ENCODE peak calls at places on chromosomes 4 and X, in seven cellular contexts. E is ovary, I is HFFc6, J is lung, U is lower leg skin, T is GM13976, Z is foreskin fibroblast. S is an unnamed sample.
A peak's percentile ranks its signal among the peaks of the same experiment; 100 is the strongest.

GRCh38 chr4:126106658-126107057 is 791.9 kb downstream of the FAT4 start:
- DNase-seq in E (no peak), I (no peak), J (no peak), U (no peak), T (no peak), Z (no peak), S (no peak)

GRCh38 chr4:98522603-98523395 is 135.6 kb downstream of the TSPAN5 start:
- DNase-seq in E (no peak), I (peak; percentile 89), J (no peak), U (no peak), T (no peak), Z (peak; percentile 94), S (no peak)

GRCh38 chrX:113962338-113962737 is 621.5 kb upstream of the HTR2C start:
- DNase-seq in E (no peak), I (no peak), J (no peak), U (no peak), T (no peak), Z (no peak), S (no peak)

GRCh38 chrX:39898147-39898546 is 199.6 kb downstream of the BCOR start:
- DNase-seq in E (no peak), I (no peak), J (no peak), U (no peak), T (no peak), Z (no peak), S (no peak)

GRCh38 chrX:46666831-46667230 is 92.1 kb downstream of the SLC9A7 start:
- DNase-seq in E (no peak), I (no peak), J (no peak), U (no peak), T (no peak), Z (peak; percentile 52), S (no peak)

GRCh38 chrX:11261260-11261659 is 32.0 kb upstream of the AMELX start:
- DNase-seq in E (no peak), I (peak; percentile 66), J (no peak), U (no peak), T (no peak), Z (peak; percentile 75), S (peak; percentile 14)

GRCh38 chr4:30770049-30770549 is 49.9 kb downstream of the PCDH7 start:
- DNase-seq in E (no peak), I (no peak), J (no peak), U (no peak), T (no peak), Z (peak; percentile 45), S (no peak)

GRCh38 chr4:162201673-162202072 is 37.9 kb upstream of the FSTL5 start:
- DNase-seq in E (no peak), I (no peak), J (no peak), U (no peak), T (no peak), Z (no peak), S (no peak)

GRCh38 chr4:5199142-5199541 is 147.9 kb downstream of the STK32B start:
- DNase-seq in E (no peak), I (no peak), J (no peak), U (no peak), T (no peak), Z (no peak), S (no peak)

GRCh38 chr4:71300964-71301363 is 37.9 kb upstream of the SLC4A4 start:
- DNase-seq in E (no peak), I (no peak), J (no peak), U (no peak), T (no peak), Z (no peak), S (no peak)

GRCh38 chr4:149751174-149751573 is 64.5 kb downstream of the IQCM start:
- DNase-seq in E (no peak), I (no peak), J (no peak), U (no peak), T (no peak), Z (peak; percentile 32), S (no peak)

GRCh38 chr4:38560763-38561558 is 103.0 kb upstream of the KLF3 start:
- DNase-seq in E (no peak), I (no peak), J (no peak), U (no peak), T (peak; percentile 80), Z (no peak), S (no peak)

GRCh38 chr4:133921280-133922195 is 280.1 kb downstream of the PABPC4L start:
- DNase-seq in E (no peak), I (peak; percentile 25), J (no peak), U (no peak), T (no peak), Z (peak; percentile 28), S (no peak)

GRCh38 chr4:142773505-142773904 is 72.6 kb downstream of the INPP4B start:
- DNase-seq in E (no peak), I (no peak), J (no peak), U (no peak), T (no peak), Z (no peak), S (no peak)

GRCh38 chrX:153973127-153974002 is 811 bp downstream of the TMEM187 start:
- DNase-seq in E (peak; percentile 21), I (no peak), J (no peak), U (no peak), T (no peak), Z (no peak), S (no peak)

GRCh38 chr4:186013404-186014186 is 55.4 kb upstream of the TLR3 start:
- DNase-seq in E (no peak), I (no peak), J (no peak), U (peak; percentile 7), T (no peak), Z (no peak), S (no peak)

GRCh38 chr4:531721-532565 is 32.9 kb downstream of the PIGG start:
- DNase-seq in E (no peak), I (no peak), J (no peak), U (peak; percentile 75), T (no peak), Z (no peak), S (no peak)

GRCh38 chr4:63728480-63729177 is 680.6 kb downstream of the TECRL start:
- DNase-seq in E (no peak), I (no peak), J (no peak), U (peak; percentile 56), T (no peak), Z (no peak), S (no peak)

GRCh38 chrX:72107841-72108590 is 23.7 kb downstream of the RTL5 start:
- DNase-seq in E (no peak), I (no peak), J (no peak), U (peak; percentile 46), T (no peak), Z (no peak), S (no peak)

GRCh38 chrX:115889121-115889890 is 281.2 kb upstream of the AGTR2 start:
- DNase-seq in E (no peak), I (no peak), J (no peak), U (peak; percentile 66), T (no peak), Z (no peak), S (no peak)

GRCh38 chr4:1246111-1246881 is 2.6 kb downstream of the CTBP1 start:
- DNase-seq in E (peak; percentile 19), I (no peak), J (peak; percentile 54), U (peak; percentile 86), T (peak; percentile 45), Z (peak; percentile 27), S (no peak)

GRCh38 chr4:86092684-86093083 is 267.2 kb downstream of the MAPK10 start:
- DNase-seq in E (no peak), I (peak; percentile 73), J (no peak), U (no peak), T (no peak), Z (peak; percentile 85), S (peak; percentile 25)

DNA sequence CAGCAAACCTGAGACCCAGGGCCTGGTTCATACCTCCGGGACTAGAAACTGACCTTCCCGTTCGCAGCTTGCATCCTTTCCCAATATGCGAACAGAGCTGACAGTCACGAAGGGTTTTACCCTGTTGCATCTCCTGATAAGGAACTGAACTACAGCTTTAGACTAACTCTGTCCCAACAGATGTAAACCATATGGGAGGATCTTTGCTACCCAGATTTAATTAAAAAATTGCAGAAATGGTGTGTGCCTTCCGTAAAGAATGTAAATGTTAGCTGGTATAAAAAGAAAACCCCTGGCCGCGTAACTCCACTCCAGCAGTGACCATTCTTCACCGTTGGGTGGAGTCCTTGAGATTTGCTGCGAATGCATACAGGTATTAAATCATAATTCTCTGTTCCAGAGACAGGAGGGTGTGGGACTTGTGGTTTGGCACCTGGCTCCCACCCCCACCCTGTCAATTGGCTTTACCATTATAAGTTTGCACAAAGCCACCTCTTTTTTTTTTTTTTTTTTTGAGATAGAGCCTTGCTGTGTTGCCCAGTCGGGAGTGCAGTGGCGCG is 40.6 kb upstream of the SORCS2 start:
- DNase-seq in E (no peak), I (no peak), J (no peak), U (no peak), T (no peak), Z (peak; percentile 39), S (no peak)
- TF ChIP-seq CTCF in E (no peak), I (peak; percentile 59), J (no peak), U (no peak), T (no peak), Z (peak; percentile 22), S (no peak)

DNA sequence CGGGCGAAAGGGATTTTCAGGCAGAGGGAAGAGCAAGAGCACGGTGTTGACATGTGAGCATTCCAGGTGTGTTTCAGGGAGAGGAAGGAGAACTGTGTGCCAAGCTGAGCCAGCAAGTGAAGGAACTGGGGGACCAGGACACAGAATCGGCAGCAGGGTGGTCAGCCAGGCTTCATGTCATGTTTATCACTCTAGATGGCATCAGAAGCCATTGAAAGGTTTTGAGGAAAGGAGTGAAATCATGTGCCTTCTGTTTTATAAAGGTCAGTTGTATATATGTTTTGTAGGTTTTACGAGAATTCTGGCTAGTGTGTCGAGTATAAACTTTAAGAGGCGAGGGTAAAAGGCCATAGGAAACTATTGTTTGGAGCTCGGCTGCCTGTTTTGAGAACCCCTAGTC is 682.3 kb downstream of the TRIML1 start:
- DNase-seq in E (no peak), I (no peak), J (no peak), U (no peak), T (no peak), Z (no peak), S (no peak)
- TF ChIP-seq CTCF in E (no peak), I (no peak), J (no peak), U (no peak), T (no peak), Z (no peak), S (no peak)

DNA sequence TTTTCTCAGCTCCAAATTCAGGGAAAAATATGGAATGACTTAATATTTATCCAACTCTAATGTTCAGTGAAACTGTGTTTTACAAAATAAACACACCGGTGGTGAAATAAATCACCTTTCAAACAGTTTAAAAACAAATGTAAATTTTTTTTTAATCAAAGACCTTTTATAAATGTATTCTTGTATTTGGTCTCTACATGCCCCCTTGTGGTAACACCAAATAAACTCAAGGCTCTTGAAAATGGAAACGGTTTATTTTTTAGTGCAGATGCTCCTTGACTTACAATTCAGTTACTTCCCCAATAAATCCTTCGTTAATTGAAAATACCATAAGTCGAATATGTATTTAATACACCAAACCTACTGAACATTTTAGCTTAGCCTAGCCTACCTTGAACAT is 45.9 kb upstream of the ITM2A start:
- DNase-seq in E (no peak), I (no peak), J (no peak), U (no peak), T (peak; percentile 15), Z (peak; percentile 24), S (no peak)
- TF ChIP-seq CTCF in E (peak; percentile 31), I (peak; percentile 61), J (no peak), U (no peak), T (peak; percentile 16), Z (peak; percentile 26), S (peak; percentile 38)

DNA sequence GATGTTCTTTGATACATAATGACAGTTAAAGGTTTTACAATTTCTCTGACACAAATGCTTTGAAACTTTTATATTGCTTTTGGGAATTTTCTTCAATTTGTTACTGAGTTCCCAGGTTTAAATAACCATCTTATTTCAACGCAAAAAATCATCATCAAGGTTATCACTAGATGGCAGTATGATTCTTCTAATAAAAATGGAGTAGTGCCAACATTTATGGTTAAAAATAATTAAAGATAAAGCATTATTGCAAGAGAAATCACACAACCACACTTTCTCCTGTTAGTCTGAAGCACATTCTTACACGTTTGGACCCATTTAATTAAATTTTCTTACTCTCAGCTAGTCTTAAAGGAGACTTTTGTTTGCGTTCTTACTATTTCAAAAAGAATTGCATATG is 611.3 kb upstream of the CPXCR1 start:
- DNase-seq in E (no peak), I (no peak), J (no peak), U (no peak), T (no peak), Z (no peak), S (no peak)
- TF ChIP-seq CTCF in E (no peak), I (peak; percentile 20), J (no peak), U (no peak), T (no peak), Z (no peak), S (no peak)

S was measured in AG09319.